ENCODE peak calls at places on chromosomes 16 and 17, in five cellular contexts. B, H, L, P and T are unnamed samples.

GRCh38 chr17:15260376-15261062 is 4.6 kb downstream of the PMP22 start:
- DNase-seq in B (peak; percentile 72), H (peak; percentile 83), L (peak; percentile 97), P (peak; percentile 25), T (peak; percentile 90)

GRCh38 chr17:42642377-42642776 is 16.7 kb upstream of the TUBG2 start:
- DNase-seq in B (no peak), H (no peak), L (no peak), P (no peak), T (no peak)

GRCh38 chr17:13016881-13017622 is 775 bp downstream of the ELAC2 start:
- DNase-seq in B (no peak), H (no peak), L (no peak), P (peak; percentile 13), T (no peak)

GRCh38 chr17:43701318-43701743 is 39.6 kb upstream of the MEOX1 start:
- DNase-seq in B (no peak), H (no peak), L (no peak), P (no peak), T (peak; percentile 92)

GRCh38 chr16:67283826-67284555 is 4.7 kb downstream of the PLEKHG4 start:
- DNase-seq in B (no peak), H (no peak), L (no peak), P (no peak), T (no peak)

GRCh38 chr17:17766351-17767095 is 70.3 kb downstream of the SREBF1 start:
- DNase-seq in B (no peak), H (no peak), L (no peak), P (no peak), T (no peak)

GRCh38 chr16:88938933-88939813 is 37.8 kb downstream of the CBFA2T3 start:
- DNase-seq in B (no peak), H (no peak), L (no peak), P (no peak), T (no peak)

GRCh38 chr16:51242281-51242994 is 91.4 kb upstream of the SALL1 start:
- DNase-seq in B (no peak), H (no peak), L (no peak), P (no peak), T (no peak)

GRCh38 chr16:89037261-89038152 is 56.1 kb upstream of the ACSF3 start:
- DNase-seq in B (no peak), H (peak; percentile 61), L (no peak), P (peak; percentile 47), T (peak; percentile 30)

GRCh38 chr17:57953219-57953618 is 2.0 kb downstream of the CUEDC1 start:
- DNase-seq in B (no peak), H (no peak), L (no peak), P (no peak), T (no peak)

GRCh38 chr16:84283314-84284167 is 11.1 kb upstream of the WFDC1 start:
- DNase-seq in B (peak; percentile 54), H (no peak), L (no peak), P (no peak), T (no peak)

GRCh38 chr16:77840623-77841274 is 52.4 kb downstream of the VAT1L start:
- DNase-seq in B (no peak), H (no peak), L (no peak), P (no peak), T (no peak)

GRCh38 chr17:51948128-51948527 is 210.4 kb downstream of the CA10 start:
- DNase-seq in B (no peak), H (no peak), L (no peak), P (no peak), T (no peak)

GRCh38 chr16:3243882-3244281 is 8.9 kb upstream of the ZNF200 start:
- DNase-seq in B (no peak), H (no peak), L (no peak), P (no peak), T (peak; percentile 72)

GRCh38 chr17:75073618-75074047 is 14.1 kb upstream of the SLC16A5 start:
- DNase-seq in B (no peak), H (no peak), L (no peak), P (no peak), T (no peak)

GRCh38 chr16:66984902-66985311 is 3.5 kb upstream of the CES4A start:
- DNase-seq in B (no peak), H (no peak), L (no peak), P (no peak), T (no peak)

GRCh38 chr17:62703269-62703775 is 75.9 kb downstream of the MRC2 start:
- DNase-seq in B (no peak), H (no peak), L (no peak), P (no peak), T (peak; percentile 65)

GRCh38 chr16:85554114-85554790 is 58.9 kb upstream of the GSE1 start:
- DNase-seq in B (peak; percentile 72), H (no peak), L (no peak), P (peak; percentile 90), T (peak; percentile 93)

GRCh38 chr17:82494236-82495055 is 25.1 kb upstream of the FOXK2 start:
- DNase-seq in B (peak; percentile 56), H (peak; percentile 89), L (peak; percentile 96), P (peak; percentile 98), T (peak; percentile 93)

GRCh38 chr17:74883241-74883750 is 10.1 kb downstream of the FADS6 start:
- DNase-seq in B (no peak), H (no peak), L (no peak), P (no peak), T (no peak)

GRCh38 chr17:44602970-44603369 is 45.7 kb downstream of the FZD2 start:
- DNase-seq in B (no peak), H (no peak), L (no peak), P (no peak), T (no peak)

GRCh38 chr17:45722161-45722560 is 62.0 kb upstream of the CRHR1 start:
- DNase-seq in B (no peak), H (peak; percentile 41), L (no peak), P (no peak), T (peak; percentile 25)

GRCh38 chr17:60971515-60972369 is 294.1 kb downstream of the BCAS3 start:
- DNase-seq in B (peak; percentile 53), H (peak; percentile 41), L (no peak), P (peak; percentile 89), T (peak; percentile 59)

GRCh38 chr17:79850571-79851460 is 11.6 kb upstream of the CBX4 start:
- DNase-seq in B (no peak), H (no peak), L (no peak), P (no peak), T (peak; percentile 93)

GRCh38 chr16:68079616-68080344 is 5.4 kb upstream of the NFATC3 start:
- DNase-seq in B (peak; percentile 91), H (no peak), L (no peak), P (peak; percentile 97), T (no peak)

GRCh38 chr16:11034005-11034404 is 89.6 kb downstream of the CLEC16A start:
- DNase-seq in B (no peak), H (no peak), L (no peak), P (no peak), T (peak; percentile 82)

GRCh38 chr16:14489460-14489859 is 140.6 kb downstream of the PARN start:
- DNase-seq in B (no peak), H (no peak), L (no peak), P (peak; percentile 15), T (peak; percentile 69)

GRCh38 chr16:1010266-1010665 is 28.7 kb downstream of the SOX8 start:
- DNase-seq in B (no peak), H (no peak), L (no peak), P (no peak), T (no peak)

GRCh38 chr17:81406117-81406953 is 11.1 kb downstream of the BAHCC1 start:
- DNase-seq in B (no peak), H (no peak), L (no peak), P (no peak), T (no peak)

GRCh38 chr17:20206591-20206990 is 197.4 kb downstream of the SPECC1 start:
- DNase-seq in B (no peak), H (no peak), L (no peak), P (no peak), T (peak; percentile 56)

GRCh38 chr17:1977583-1978395 is 47.3 kb downstream of the RTN4RL1 start:
- DNase-seq in B (no peak), H (no peak), L (no peak), P (no peak), T (no peak)

GRCh38 chr17:75077490-75078096 is 10.2 kb upstream of the SLC16A5 start:
- DNase-seq in B (peak; percentile 62), H (no peak), L (no peak), P (no peak), T (no peak)

GRCh38 chr16:4324871-4325740 is 9.2 kb downstream of the GLIS2 start:
- DNase-seq in B (no peak), H (no peak), L (no peak), P (no peak), T (no peak)

GRCh38 chr17:75637561-75637960 is 4.3 kb downstream of the SMIM5 start:
- DNase-seq in B (no peak), H (no peak), L (no peak), P (no peak), T (no peak)

GRCh38 chr16:69852815-69853214 is 90.7 kb downstream of the WWP2 start:
- DNase-seq in B (no peak), H (no peak), L (no peak), P (no peak), T (no peak)

GRCh38 chr16:84703671-84704070 is 3.9 kb downstream of the USP10 start:
- DNase-seq in B (no peak), H (no peak), L (no peak), P (no peak), T (no peak)

GRCh38 chr17:61335105-61335844 is 64.4 kb upstream of the TBX2 start:
- DNase-seq in B (no peak), H (no peak), L (no peak), P (no peak), T (peak; percentile 95)

GRCh38 chr17:4004517-4005295 is 40.5 kb upstream of the ATP2A3 start:
- DNase-seq in B (peak; percentile 78), H (peak; percentile 69), L (no peak), P (peak; percentile 41), T (no peak)

GRCh38 chr16:70795513-70795912 is 5.4 kb downstream of the VAC14 start:
- DNase-seq in B (no peak), H (no peak), L (no peak), P (no peak), T (no peak)